ENCODE peak calls at places on chromosomes 12 and 14, in eight cellular contexts. C is H9, Q is HCT116, U is GM23338, F is K562, P is PC-3, L is IMR-90, S is neural progenitor cell. I is an unnamed sample.

GRCh38 chr14:36066636-36067035 is 109.9 kb downstream of the PTCSC3 start:
- DNase-seq in C (no peak), Q (no peak), U (no peak), F (no peak), P (peak), L (no peak), S (no peak), I (peak)

GRCh38 chr12:53591301-53592206 is 34.6 kb downstream of the ATF7 start:
- DNase-seq in C (no peak), Q (no peak), U (no peak), F (no peak), P (no peak), L (no peak), S (peak), I (no peak)

GRCh38 chr12:95173392-95174251 is 43.6 kb downstream of the FGD6 start:
- DNase-seq in C (no peak), Q (no peak), U (no peak), F (peak), P (no peak), L (peak), S (no peak), I (peak)

GRCh38 chr12:76310110-76310509 is 38.1 kb downstream of the BBS10 start:
- DNase-seq in C (no peak), Q (no peak), U (no peak), F (no peak), P (peak), L (peak), S (no peak), I (peak)

GRCh38 chr14:71143391-71144290 is 236.4 kb downstream of the PCNX1 start:
- DNase-seq in C (no peak), Q (no peak), U (no peak), F (peak), P (peak), L (peak), S (no peak), I (peak)

GRCh38 chr12:53725824-53726223 is 1.4 kb downstream of the CALCOCO1 start:
- DNase-seq in C (no peak), Q (no peak), U (no peak), F (peak), P (peak), L (peak), S (no peak), I (no peak)

GRCh38 chr14:53062856-53063255 is 90.3 kb downstream of the DDHD1 start:
- DNase-seq in C (no peak), Q (no peak), U (no peak), F (no peak), P (no peak), L (peak), S (no peak), I (no peak)

GRCh38 chr12:53868516-53868986 is 70.1 kb upstream of the HOXC13 start:
- DNase-seq in C (no peak), Q (no peak), U (peak), F (no peak), P (peak), L (no peak), S (no peak), I (no peak)

GRCh38 chr14:63262446-63262845 is 56.3 kb downstream of the GPHB5 start:
- DNase-seq in C (no peak), Q (no peak), U (no peak), F (no peak), P (no peak), L (no peak), S (no peak), I (no peak)

GRCh38 chr14:61923348-61923747 is 161.1 kb downstream of the SNAPC1 start:
- DNase-seq in C (no peak), Q (no peak), U (peak), F (no peak), P (peak), L (peak), S (no peak), I (no peak)

GRCh38 chr14:104678346-104678745 is 11.1 kb upstream of the INF2 start:
- DNase-seq in C (no peak), Q (no peak), U (no peak), F (peak), P (no peak), L (peak), S (peak), I (no peak)

GRCh38 chr14:74568380-74568649 is 43.7 kb downstream of the LTBP2 start:
- DNase-seq in C (no peak), Q (no peak), U (no peak), F (no peak), P (no peak), L (no peak), S (no peak), I (peak)

GRCh38 chr12:3562484-3562883 is 71.5 kb downstream of the PRMT8 start:
- DNase-seq in C (no peak), Q (no peak), U (no peak), F (no peak), P (no peak), L (no peak), S (no peak), I (no peak)

GRCh38 chr14:58805605-58806358 is 168.0 kb downstream of the DACT1 start:
- DNase-seq in C (no peak), Q (no peak), U (no peak), F (no peak), P (peak), L (peak), S (no peak), I (no peak)

GRCh38 chr12:57340104-57340503 is 89.1 kb upstream of the STAC3 start:
- DNase-seq in C (no peak), Q (no peak), U (peak), F (peak), P (no peak), L (peak), S (peak), I (no peak)

GRCh38 chr12:132190834-132191500 is 46.7 kb downstream of the NOC4L start:
- DNase-seq in C (no peak), Q (no peak), U (no peak), F (no peak), P (no peak), L (no peak), S (no peak), I (no peak)

GRCh38 chr12:65557425-65558167 is 266.7 kb upstream of the HMGA2 start:
- DNase-seq in C (no peak), Q (no peak), U (no peak), F (no peak), P (no peak), L (no peak), S (no peak), I (no peak)

GRCh38 chr12:65561798-65562382 is 262.4 kb upstream of the HMGA2 start:
- DNase-seq in C (no peak), Q (no peak), U (no peak), F (no peak), P (peak), L (peak), S (no peak), I (peak)

DNA sequence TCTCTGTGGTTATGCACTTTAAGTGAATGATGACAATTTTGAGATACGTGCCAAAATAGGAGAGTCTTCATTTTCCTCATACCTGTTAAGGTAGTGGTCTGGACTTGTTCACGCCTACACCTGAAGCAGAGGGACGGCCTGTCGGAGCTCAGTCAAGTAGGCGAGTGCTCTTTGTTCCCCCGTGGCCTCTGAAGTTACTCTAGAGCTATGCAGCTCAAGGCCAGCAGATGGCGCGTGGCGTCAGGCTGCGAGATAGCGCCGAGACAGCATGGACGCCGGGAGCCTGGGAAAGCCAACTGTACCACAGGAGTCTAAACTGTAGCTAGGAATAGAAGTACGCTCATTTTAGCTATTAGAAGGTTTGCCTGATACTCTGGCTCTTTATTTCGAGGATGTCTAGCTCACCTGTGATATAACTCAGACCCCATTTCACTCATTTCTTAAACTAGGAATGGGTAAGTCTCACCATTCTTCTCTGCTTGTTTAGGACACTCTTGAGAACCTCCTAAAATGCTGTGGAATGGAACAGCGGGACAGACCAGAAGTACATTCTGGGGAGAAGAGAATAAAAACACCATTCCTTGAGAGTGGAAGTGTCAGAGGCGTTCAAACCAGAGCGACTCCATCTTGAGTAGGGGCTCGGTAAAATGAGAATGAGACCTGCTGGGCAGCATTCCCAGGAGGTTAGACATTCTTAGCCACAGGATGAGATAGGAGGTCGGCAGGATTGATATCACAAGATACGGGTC is 267.4 kb upstream of the HMGA2 start:
- DNase-seq in C (peak), Q (peak), U (peak), F (peak), P (peak), L (peak), S (peak), I (peak)
- H3K4me2 ChIP-seq in C (no peak), Q (peak), U (no peak), F (peak), P (peak), L (no peak), S (no peak), I (peak)

GRCh38 chr12:28583771-28584261 is 393.6 kb downstream of the CCDC91 start:
- DNase-seq in C (no peak), Q (no peak), U (peak), F (no peak), P (peak), L (peak), S (no peak), I (peak)
- TF ChIP-seq CTCF in C (peak), Q (peak), U (peak), F (peak), P (peak), L (peak), S (peak), I (peak)

GRCh38 chr12:131045705-131046460 is 92.2 kb downstream of the ADGRD1 start:
- DNase-seq in C (no peak), Q (no peak), U (no peak), F (no peak), P (no peak), L (no peak), S (no peak), I (no peak)

GRCh38 chr12:131049002-131049401 is 95.3 kb downstream of the ADGRD1 start:
- DNase-seq in C (no peak), Q (no peak), U (no peak), F (no peak), P (no peak), L (no peak), S (no peak), I (no peak)

GRCh38 chr12:131048611-131048990 is 94.9 kb downstream of the ADGRD1 start:
- DNase-seq in C (no peak), Q (no peak), U (no peak), F (no peak), P (no peak), L (no peak), S (no peak), I (no peak)

GRCh38 chr12:131047789-131048610 is 94.3 kb downstream of the ADGRD1 start:
- DNase-seq in C (no peak), Q (no peak), U (no peak), F (peak), P (no peak), L (no peak), S (no peak), I (no peak)

DNA sequence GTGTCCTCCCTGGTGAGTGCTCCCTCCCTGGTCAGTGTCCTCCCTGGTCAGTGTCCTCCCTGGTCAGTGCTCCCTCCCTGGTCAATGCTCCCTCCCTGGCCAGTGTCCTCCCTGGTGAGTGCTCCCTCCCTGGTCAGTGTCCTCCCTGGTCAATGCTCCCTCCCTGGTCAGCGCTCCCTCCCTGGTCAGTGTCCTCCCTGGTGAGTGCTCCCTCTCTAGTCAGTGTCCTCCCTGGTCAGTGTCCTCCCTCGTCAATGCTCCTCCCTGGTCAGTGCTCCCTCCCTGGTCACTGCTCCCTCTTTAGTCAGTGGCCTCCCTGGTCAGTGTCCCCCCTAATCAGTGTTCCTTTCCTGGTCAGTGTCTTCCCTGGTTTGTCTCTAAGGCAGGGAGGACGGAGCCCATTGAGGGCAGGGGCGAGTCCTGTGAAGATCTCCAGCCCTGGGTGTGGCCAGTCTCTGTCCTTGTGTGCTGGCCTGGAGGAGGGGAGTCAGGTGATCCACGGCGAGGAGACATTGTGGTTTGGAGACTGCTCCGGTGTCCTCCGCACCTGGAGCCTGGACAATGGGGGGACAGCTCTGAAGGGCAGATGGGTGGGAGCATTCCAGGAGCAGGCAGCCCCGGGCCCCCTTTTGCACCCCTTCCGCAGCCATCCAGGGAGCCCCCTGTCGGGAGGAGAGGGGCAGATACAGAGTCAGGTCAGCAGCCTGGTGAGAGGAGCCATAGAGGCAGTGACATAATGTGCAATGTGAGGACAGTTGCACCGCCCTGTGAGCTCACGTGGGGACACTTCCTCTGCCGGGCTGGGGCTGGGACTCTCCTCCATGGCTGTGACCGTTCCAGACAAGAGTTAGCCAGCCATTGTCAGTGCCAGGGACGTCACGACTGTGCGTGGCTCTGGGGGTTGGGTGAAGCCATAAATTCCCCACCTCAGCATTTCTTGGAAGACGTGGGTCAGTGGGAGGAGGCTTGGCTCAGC is 93.4 kb downstream of the ADGRD1 start:
- DNase-seq in C (no peak), Q (no peak), U (no peak), F (no peak), P (no peak), L (no peak), S (no peak), I (no peak)
- H3K4me2 ChIP-seq in C (no peak), Q (no peak), U (no peak), F (no peak), P (no peak), L (no peak), S (no peak), I (no peak)

GRCh38 chr14:51654549-51654879 is 2.8 kb downstream of the FRMD6 start:
- DNase-seq in C (no peak), Q (no peak), U (no peak), F (no peak), P (no peak), L (no peak), S (no peak), I (no peak)

GRCh38 chr14:51651388-51652167 is at the start of gene FRMD6:
- DNase-seq in C (peak), Q (peak), U (peak), F (peak), P (peak), L (peak), S (peak), I (peak)

GRCh38 chr14:51653855-51654548 is 2.3 kb downstream of the FRMD6 start:
- DNase-seq in C (no peak), Q (no peak), U (no peak), F (no peak), P (no peak), L (peak), S (no peak), I (no peak)

GRCh38 chr14:51652168-51653095 is 722 bp downstream of the FRMD6 start:
- DNase-seq in C (peak), Q (no peak), U (peak), F (peak), P (peak), L (no peak), S (peak), I (no peak)

GRCh38 chr14:51653096-51653814 is 1.5 kb downstream of the FRMD6 start:
- DNase-seq in C (no peak), Q (no peak), U (peak), F (no peak), P (peak), L (peak), S (peak), I (peak)
- TF ChIP-seq CTCF in C (no peak), Q (peak), U (peak), F (no peak), P (peak), L (peak), S (peak), I (peak)

DNA sequence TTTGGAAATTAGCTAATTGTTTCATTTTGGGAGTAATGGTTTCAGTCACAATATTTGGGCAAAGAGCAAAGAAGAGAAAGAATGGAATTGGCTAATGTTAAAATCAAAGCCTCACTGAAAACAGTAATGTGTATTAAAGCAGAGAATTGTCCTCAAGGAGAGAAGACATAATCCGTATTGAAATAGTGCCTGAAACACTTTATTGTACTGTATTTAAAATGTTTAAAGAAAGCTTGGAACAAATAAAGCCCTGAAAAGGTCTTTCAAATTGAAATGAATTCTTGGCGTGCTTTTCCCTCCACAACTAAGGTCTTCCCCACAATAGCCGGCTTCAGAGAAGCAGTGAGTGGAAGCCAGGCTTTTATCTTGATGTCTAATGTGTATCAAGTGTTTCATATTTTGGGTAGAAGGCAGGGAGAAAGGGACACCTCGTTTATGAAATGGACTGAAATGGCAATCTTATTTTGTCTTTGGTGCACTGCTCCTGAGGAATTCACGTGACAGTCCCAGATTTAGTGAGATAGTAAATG is 212.9 kb upstream of the CRY1 start:
- DNase-seq in C (no peak), Q (no peak), U (peak), F (no peak), P (no peak), L (no peak), S (peak), I (no peak)
- H3K4me2 ChIP-seq in C (no peak), Q (no peak), U (peak), F (no peak), P (no peak), L (no peak), S (peak), I (no peak)

I was measured in mammary epithelial cell.